ENCODE peak calls at places on chromosome 20, in ten cellular contexts. One of them, this sample, is unnamed.
A peak's percentile ranks its signal among the peaks of the same experiment; 100 is the strongest.

GRCh38 chr20:987677-988076 is 14.4 kb downstream of the RSPO4 start:
- DNase-seq in pancreas: no peak
- DNase-seq in progenitor cell of endocrine pancreas: no peak
- DNase-seq in fibroblast of pulmonary artery: no peak
- DNase-seq in RWPE1: no peak
- DNase-seq in cardiac muscle cell: no peak
- DNase-seq in body of pancreas: no peak
- DNase-seq in Calu3: no peak
- DNase-seq in MCF 10A: no peak
- DNase-seq in A549: no peak
- DNase-seq in this sample: no peak

GRCh38 chr20:58634121-58634817 is 16.8 kb upstream of the STX16 start:
- DNase-seq in pancreas: peak; percentile 24
- DNase-seq in progenitor cell of endocrine pancreas: no peak
- DNase-seq in fibroblast of pulmonary artery: peak; percentile 55
- DNase-seq in RWPE1: no peak
- DNase-seq in cardiac muscle cell: peak; percentile 64
- DNase-seq in body of pancreas: no peak
- DNase-seq in Calu3: no peak
- DNase-seq in MCF 10A: no peak
- DNase-seq in A549: no peak
- DNase-seq in this sample: peak; percentile 65

GRCh38 chr20:6282642-6283041 is 159.8 kb upstream of the FERMT1 start:
- DNase-seq in pancreas: no peak
- DNase-seq in progenitor cell of endocrine pancreas: no peak
- DNase-seq in fibroblast of pulmonary artery: no peak
- DNase-seq in RWPE1: no peak
- DNase-seq in cardiac muscle cell: no peak
- DNase-seq in body of pancreas: no peak
- DNase-seq in Calu3: no peak
- DNase-seq in MCF 10A: no peak
- DNase-seq in A549: no peak
- DNase-seq in this sample: no peak

GRCh38 chr20:59614714-59615113 is 10.4 kb downstream of the PHACTR3 start:
- DNase-seq in pancreas: no peak
- DNase-seq in progenitor cell of endocrine pancreas: no peak
- DNase-seq in fibroblast of pulmonary artery: no peak
- DNase-seq in RWPE1: no peak
- DNase-seq in cardiac muscle cell: no peak
- DNase-seq in body of pancreas: no peak
- DNase-seq in Calu3: no peak
- DNase-seq in MCF 10A: no peak
- DNase-seq in A549: no peak
- DNase-seq in this sample: no peak

GRCh38 chr20:31903630-31904386 is 33.4 kb downstream of the TTLL9 start:
- DNase-seq in pancreas: no peak
- DNase-seq in progenitor cell of endocrine pancreas: no peak
- DNase-seq in fibroblast of pulmonary artery: no peak
- DNase-seq in RWPE1: no peak
- DNase-seq in cardiac muscle cell: no peak
- DNase-seq in body of pancreas: no peak
- DNase-seq in Calu3: no peak
- DNase-seq in MCF 10A: no peak
- DNase-seq in A549: no peak
- DNase-seq in this sample: no peak

GRCh38 chr20:58583141-58583540 is 67.9 kb upstream of the APCDD1L start:
- DNase-seq in pancreas: no peak
- DNase-seq in progenitor cell of endocrine pancreas: no peak
- DNase-seq in fibroblast of pulmonary artery: peak; percentile 58
- DNase-seq in RWPE1: no peak
- DNase-seq in cardiac muscle cell: peak; percentile 50
- DNase-seq in body of pancreas: no peak
- DNase-seq in Calu3: no peak
- DNase-seq in MCF 10A: no peak
- DNase-seq in A549: no peak
- DNase-seq in this sample: no peak

GRCh38 chr20:40293740-40294139 is 395.3 kb downstream of the MAFB start:
- DNase-seq in pancreas: no peak
- DNase-seq in progenitor cell of endocrine pancreas: no peak
- DNase-seq in fibroblast of pulmonary artery: peak; percentile 8
- DNase-seq in RWPE1: no peak
- DNase-seq in cardiac muscle cell: peak; percentile 48
- DNase-seq in body of pancreas: peak; percentile 12
- DNase-seq in Calu3: no peak
- DNase-seq in MCF 10A: no peak
- DNase-seq in A549: no peak
- DNase-seq in this sample: no peak

GRCh38 chr20:37915800-37916570 is 13.1 kb downstream of the VSTM2L start:
- DNase-seq in pancreas: no peak
- DNase-seq in progenitor cell of endocrine pancreas: no peak
- DNase-seq in fibroblast of pulmonary artery: no peak
- DNase-seq in RWPE1: no peak
- DNase-seq in cardiac muscle cell: peak; percentile 30
- DNase-seq in body of pancreas: no peak
- DNase-seq in Calu3: no peak
- DNase-seq in MCF 10A: no peak
- DNase-seq in A549: no peak
- DNase-seq in this sample: no peak

GRCh38 chr20:44050925-44051660 is 135.9 kb downstream of the JPH2 start:
- DNase-seq in pancreas: peak; percentile 42
- DNase-seq in progenitor cell of endocrine pancreas: peak; percentile 5
- DNase-seq in fibroblast of pulmonary artery: no peak
- DNase-seq in RWPE1: no peak
- DNase-seq in cardiac muscle cell: no peak
- DNase-seq in body of pancreas: no peak
- DNase-seq in Calu3: no peak
- DNase-seq in MCF 10A: no peak
- DNase-seq in A549: no peak
- DNase-seq in this sample: no peak

GRCh38 chr20:7123457-7123856 is 356.0 kb downstream of the BMP2 start:
- DNase-seq in pancreas: no peak
- DNase-seq in progenitor cell of endocrine pancreas: no peak
- DNase-seq in fibroblast of pulmonary artery: no peak
- DNase-seq in RWPE1: no peak
- DNase-seq in cardiac muscle cell: no peak
- DNase-seq in body of pancreas: no peak
- DNase-seq in Calu3: no peak
- DNase-seq in MCF 10A: no peak
- DNase-seq in A549: no peak
- DNase-seq in this sample: no peak

GRCh38 chr20:18719426-18719825 is 94.2 kb upstream of the SCP2D1 start:
- DNase-seq in pancreas: no peak
- DNase-seq in progenitor cell of endocrine pancreas: no peak
- DNase-seq in fibroblast of pulmonary artery: peak; percentile 6
- DNase-seq in RWPE1: no peak
- DNase-seq in cardiac muscle cell: peak; percentile 10
- DNase-seq in body of pancreas: no peak
- DNase-seq in Calu3: no peak
- DNase-seq in MCF 10A: no peak
- DNase-seq in A549: no peak
- DNase-seq in this sample: no peak

GRCh38 chr20:4581838-4582237 is 139.9 kb upstream of the PRND start:
- DNase-seq in pancreas: no peak
- DNase-seq in progenitor cell of endocrine pancreas: no peak
- DNase-seq in fibroblast of pulmonary artery: no peak
- DNase-seq in RWPE1: no peak
- DNase-seq in cardiac muscle cell: no peak
- DNase-seq in body of pancreas: no peak
- DNase-seq in Calu3: no peak
- DNase-seq in MCF 10A: no peak
- DNase-seq in A549: no peak
- DNase-seq in this sample: no peak
- TF ChIP-seq CTCF in pancreas: no peak
- TF ChIP-seq CTCF in progenitor cell of endocrine pancreas: peak; percentile 30
- TF ChIP-seq CTCF in fibroblast of pulmonary artery: no peak
- TF ChIP-seq CTCF in RWPE1: no peak
- TF ChIP-seq CTCF in cardiac muscle cell: peak; percentile 2
- TF ChIP-seq CTCF in body of pancreas: no peak
- TF ChIP-seq CTCF in Calu3: no peak
- TF ChIP-seq CTCF in MCF 10A: no peak
- TF ChIP-seq CTCF in A549: no peak
- TF ChIP-seq CTCF in this sample: no peak

GRCh38 chr20:49846206-49846807 is 33.7 kb downstream of the SLC9A8 start:
- DNase-seq in pancreas: no peak
- DNase-seq in progenitor cell of endocrine pancreas: no peak
- DNase-seq in fibroblast of pulmonary artery: peak; percentile 78
- DNase-seq in RWPE1: peak; percentile 41
- DNase-seq in cardiac muscle cell: peak; percentile 80
- DNase-seq in body of pancreas: peak; percentile 66
- DNase-seq in Calu3: peak; percentile 82
- DNase-seq in MCF 10A: peak; percentile 79
- DNase-seq in A549: peak; percentile 72
- DNase-seq in this sample: peak; percentile 67
- TF ChIP-seq CTCF in pancreas: no peak
- TF ChIP-seq CTCF in progenitor cell of endocrine pancreas: peak; percentile 70
- TF ChIP-seq CTCF in fibroblast of pulmonary artery: peak; percentile 61
- TF ChIP-seq CTCF in RWPE1: peak; percentile 62
- TF ChIP-seq CTCF in cardiac muscle cell: peak; percentile 63
- TF ChIP-seq CTCF in body of pancreas: peak; percentile 58
- TF ChIP-seq CTCF in Calu3: peak; percentile 79
- TF ChIP-seq CTCF in MCF 10A: peak; percentile 46
- TF ChIP-seq CTCF in A549: peak; percentile 86
- TF ChIP-seq CTCF in this sample: peak; percentile 34

GRCh38 chr20:34541264-34541901 is 17.1 kb upstream of the MAP1LC3A start:
- DNase-seq in pancreas: no peak
- DNase-seq in progenitor cell of endocrine pancreas: no peak
- DNase-seq in fibroblast of pulmonary artery: no peak
- DNase-seq in RWPE1: no peak
- DNase-seq in cardiac muscle cell: no peak
- DNase-seq in body of pancreas: no peak
- DNase-seq in Calu3: no peak
- DNase-seq in MCF 10A: no peak
- DNase-seq in A549: no peak
- DNase-seq in this sample: no peak

GRCh38 chr20:34543457-34544056 is 15.0 kb upstream of the MAP1LC3A start:
- DNase-seq in pancreas: no peak
- DNase-seq in progenitor cell of endocrine pancreas: no peak
- DNase-seq in fibroblast of pulmonary artery: no peak
- DNase-seq in RWPE1: no peak
- DNase-seq in cardiac muscle cell: no peak
- DNase-seq in body of pancreas: no peak
- DNase-seq in Calu3: no peak
- DNase-seq in MCF 10A: no peak
- DNase-seq in A549: no peak
- DNase-seq in this sample: no peak

GRCh38 chr20:34540596-34541263 is 17.8 kb upstream of the MAP1LC3A start:
- DNase-seq in pancreas: no peak
- DNase-seq in progenitor cell of endocrine pancreas: no peak
- DNase-seq in fibroblast of pulmonary artery: no peak
- DNase-seq in RWPE1: no peak
- DNase-seq in cardiac muscle cell: no peak
- DNase-seq in body of pancreas: no peak
- DNase-seq in Calu3: no peak
- DNase-seq in MCF 10A: no peak
- DNase-seq in A549: no peak
- DNase-seq in this sample: no peak

GRCh38 chr20:34541917-34542316 is 16.6 kb upstream of the MAP1LC3A start:
- DNase-seq in pancreas: no peak
- DNase-seq in progenitor cell of endocrine pancreas: no peak
- DNase-seq in fibroblast of pulmonary artery: no peak
- DNase-seq in RWPE1: no peak
- DNase-seq in cardiac muscle cell: no peak
- DNase-seq in body of pancreas: no peak
- DNase-seq in Calu3: no peak
- DNase-seq in MCF 10A: no peak
- DNase-seq in A549: no peak
- DNase-seq in this sample: no peak

GRCh38 chr20:34542439-34542838 is 16.1 kb upstream of the MAP1LC3A start:
- DNase-seq in pancreas: no peak
- DNase-seq in progenitor cell of endocrine pancreas: no peak
- DNase-seq in fibroblast of pulmonary artery: no peak
- DNase-seq in RWPE1: no peak
- DNase-seq in cardiac muscle cell: no peak
- DNase-seq in body of pancreas: no peak
- DNase-seq in Calu3: no peak
- DNase-seq in MCF 10A: no peak
- DNase-seq in A549: no peak
- DNase-seq in this sample: no peak
- TF ChIP-seq CTCF in pancreas: no peak
- TF ChIP-seq CTCF in progenitor cell of endocrine pancreas: no peak
- TF ChIP-seq CTCF in fibroblast of pulmonary artery: no peak
- TF ChIP-seq CTCF in RWPE1: no peak
- TF ChIP-seq CTCF in cardiac muscle cell: no peak
- TF ChIP-seq CTCF in body of pancreas: no peak
- TF ChIP-seq CTCF in Calu3: no peak
- TF ChIP-seq CTCF in MCF 10A: no peak
- TF ChIP-seq CTCF in A549: no peak
- TF ChIP-seq CTCF in this sample: no peak

GRCh38 chr20:56247954-56248782 is at the start of gene MC3R:
- DNase-seq in pancreas: peak; percentile 70
- DNase-seq in progenitor cell of endocrine pancreas: no peak
- DNase-seq in fibroblast of pulmonary artery: peak; percentile 52
- DNase-seq in RWPE1: peak; percentile 75
- DNase-seq in cardiac muscle cell: peak; percentile 55
- DNase-seq in body of pancreas: peak; percentile 73
- DNase-seq in Calu3: peak; percentile 68
- DNase-seq in MCF 10A: peak; percentile 68
- DNase-seq in A549: peak; percentile 63
- DNase-seq in this sample: peak; percentile 55

GRCh38 chr20:56245761-56246160 is 2.8 kb upstream of the MC3R start:
- DNase-seq in pancreas: no peak
- DNase-seq in progenitor cell of endocrine pancreas: no peak
- DNase-seq in fibroblast of pulmonary artery: peak; percentile 9
- DNase-seq in RWPE1: peak; percentile 42
- DNase-seq in cardiac muscle cell: peak; percentile 11
- DNase-seq in body of pancreas: no peak
- DNase-seq in Calu3: no peak
- DNase-seq in MCF 10A: peak; percentile 78
- DNase-seq in A549: no peak
- DNase-seq in this sample: no peak

GRCh38 chr20:56244259-56244658 is 4.3 kb upstream of the MC3R start:
- DNase-seq in pancreas: no peak
- DNase-seq in progenitor cell of endocrine pancreas: no peak
- DNase-seq in fibroblast of pulmonary artery: no peak
- DNase-seq in RWPE1: no peak
- DNase-seq in cardiac muscle cell: no peak
- DNase-seq in body of pancreas: no peak
- DNase-seq in Calu3: no peak
- DNase-seq in MCF 10A: no peak
- DNase-seq in A549: no peak
- DNase-seq in this sample: no peak

DNA sequence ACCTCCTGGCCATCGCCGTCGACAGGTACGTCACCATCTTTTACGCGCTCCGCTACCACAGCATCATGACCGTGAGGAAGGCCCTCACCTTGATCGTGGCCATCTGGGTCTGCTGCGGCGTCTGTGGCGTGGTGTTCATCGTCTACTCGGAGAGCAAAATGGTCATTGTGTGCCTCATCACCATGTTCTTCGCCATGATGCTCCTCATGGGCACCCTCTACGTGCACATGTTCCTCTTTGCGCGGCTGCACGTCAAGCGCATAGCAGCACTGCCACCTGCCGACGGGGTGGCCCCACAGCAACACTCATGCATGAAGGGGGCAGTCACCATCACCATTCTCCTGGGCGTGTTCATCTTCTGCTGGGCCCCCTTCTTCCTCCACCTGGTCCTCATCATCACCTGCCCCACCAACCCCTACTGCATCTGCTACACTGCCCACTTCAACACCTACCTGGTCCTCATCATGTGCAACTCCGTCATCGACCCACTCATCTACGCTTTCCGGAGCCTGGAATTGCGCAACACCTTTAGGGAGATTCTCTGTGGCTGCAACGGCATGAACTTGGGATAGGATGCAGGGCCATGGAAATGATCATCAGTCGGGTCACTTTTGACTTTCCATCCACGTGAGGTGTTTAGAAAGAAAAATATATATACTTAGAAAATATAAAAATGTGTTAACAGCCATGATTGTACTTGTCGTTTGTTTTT is 868 bp downstream of the MC3R start:
- DNase-seq in pancreas: peak; percentile 59
- DNase-seq in progenitor cell of endocrine pancreas: no peak
- DNase-seq in fibroblast of pulmonary artery: peak; percentile 3
- DNase-seq in RWPE1: peak; percentile 59
- DNase-seq in cardiac muscle cell: peak; percentile 1
- DNase-seq in body of pancreas: peak; percentile 9
- DNase-seq in Calu3: peak; percentile 4
- DNase-seq in MCF 10A: peak; percentile 64
- DNase-seq in A549: peak; percentile 37
- DNase-seq in this sample: peak; percentile 41
- TF ChIP-seq CTCF in pancreas: no peak
- TF ChIP-seq CTCF in progenitor cell of endocrine pancreas: peak; percentile 44
- TF ChIP-seq CTCF in fibroblast of pulmonary artery: peak; percentile 15
- TF ChIP-seq CTCF in RWPE1: peak; percentile 93
- TF ChIP-seq CTCF in cardiac muscle cell: no peak
- TF ChIP-seq CTCF in body of pancreas: peak; percentile 29
- TF ChIP-seq CTCF in Calu3: no peak
- TF ChIP-seq CTCF in MCF 10A: peak; percentile 82
- TF ChIP-seq CTCF in A549: peak; percentile 23
- TF ChIP-seq CTCF in this sample: no peak

This sample was measured in GM13976.